ENCODE peak calls at places on chromosomes 11 and 22, in four cellular contexts. I is kidney epithelial cell, V is pancreas, A is thoracic aorta. E is an unnamed sample.

GRCh38 chr11:78248191-78248590 is 59.5 kb downstream of the USP35 start:
- DNase-seq in A (no peak), V (no peak), I (no peak), E (no peak)

GRCh38 chr22:29308791-29309262 is 2.4 kb downstream of the GAS2L1 start:
- DNase-seq in V (no peak), I (no peak), A (no peak), E (no peak)

GRCh38 chr11:19225123-19225522 is 15.6 kb downstream of the E2F8 start:
- DNase-seq in V (no peak), A (no peak), I (no peak), E (no peak)

GRCh38 chr11:34938621-34939020 is 22.2 kb downstream of the PDHX start:
- DNase-seq in A (no peak), I (no peak), V (no peak), E (no peak)

GRCh38 chr11:103924166-103925013 is 112.0 kb upstream of the DDI1 start:
- DNase-seq in A (no peak), V (no peak), I (no peak), E (no peak)

GRCh38 chr11:80925291-80925690 is 1484.5 kb upstream of the TENM4 start:
- DNase-seq in V (no peak), A (no peak), I (no peak), E (no peak)

GRCh38 chr11:61131998-61132555 is 29.1 kb downstream of the VPS37C start:
- DNase-seq in V (no peak), I (no peak), A (no peak), E (no peak)

GRCh38 chr11:127066426-127067090 is 66.0 kb upstream of the KIRREL3 start:
- DNase-seq in V (no peak), A (no peak), I (no peak), E (no peak)

GRCh38 chr22:24423519-24424000 is 3.8 kb upstream of the ADORA2A start:
- DNase-seq in A (no peak), I (no peak), V (peak; percentile 70), E (peak; percentile 67)

GRCh38 chr11:32450372-32450771 is 15.0 kb upstream of the WT1 start:
- DNase-seq in I (no peak), A (no peak), V (no peak), E (no peak)

GRCh38 chr11:55572548-55572947 is 620 bp downstream of the OR4C16 start:
- DNase-seq in A (no peak), V (no peak), I (no peak), E (no peak)

GRCh38 chr11:99534812-99535211 is 514.1 kb downstream of the CNTN5 start:
- DNase-seq in I (no peak), V (no peak), A (no peak), E (no peak)

DNA sequence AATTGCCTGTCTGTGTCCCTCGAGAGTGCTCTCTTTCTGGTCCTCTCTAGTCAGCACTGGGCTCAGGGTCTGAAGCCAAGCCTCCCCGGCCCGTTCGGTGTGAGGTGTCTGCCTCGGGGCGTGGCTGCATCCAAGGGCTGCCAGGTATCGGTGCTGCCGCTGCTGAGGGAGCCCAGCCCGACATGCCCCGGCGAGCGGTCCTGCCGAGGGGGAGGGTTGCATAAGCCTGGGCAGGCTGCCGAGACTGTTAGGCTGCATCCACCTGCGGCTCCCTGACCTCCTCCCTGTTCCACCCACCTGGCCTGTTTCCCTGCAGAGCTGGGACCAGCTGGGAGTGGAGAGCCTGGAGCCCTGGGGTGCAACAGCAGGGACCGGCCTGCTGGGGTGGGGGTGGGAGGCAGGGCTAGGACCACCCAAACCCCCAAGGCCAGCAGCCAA is 6.3 kb downstream of the OVOL1 start:
- DNase-seq in V (peak; percentile 97), I (no peak), A (no peak), E (peak; percentile 65)
- H3K4me3 ChIP-seq in V (no peak overlapping the region), I (no peak overlapping the region), A (no peak overlapping the region), E (no peak overlapping the region)

DNA sequence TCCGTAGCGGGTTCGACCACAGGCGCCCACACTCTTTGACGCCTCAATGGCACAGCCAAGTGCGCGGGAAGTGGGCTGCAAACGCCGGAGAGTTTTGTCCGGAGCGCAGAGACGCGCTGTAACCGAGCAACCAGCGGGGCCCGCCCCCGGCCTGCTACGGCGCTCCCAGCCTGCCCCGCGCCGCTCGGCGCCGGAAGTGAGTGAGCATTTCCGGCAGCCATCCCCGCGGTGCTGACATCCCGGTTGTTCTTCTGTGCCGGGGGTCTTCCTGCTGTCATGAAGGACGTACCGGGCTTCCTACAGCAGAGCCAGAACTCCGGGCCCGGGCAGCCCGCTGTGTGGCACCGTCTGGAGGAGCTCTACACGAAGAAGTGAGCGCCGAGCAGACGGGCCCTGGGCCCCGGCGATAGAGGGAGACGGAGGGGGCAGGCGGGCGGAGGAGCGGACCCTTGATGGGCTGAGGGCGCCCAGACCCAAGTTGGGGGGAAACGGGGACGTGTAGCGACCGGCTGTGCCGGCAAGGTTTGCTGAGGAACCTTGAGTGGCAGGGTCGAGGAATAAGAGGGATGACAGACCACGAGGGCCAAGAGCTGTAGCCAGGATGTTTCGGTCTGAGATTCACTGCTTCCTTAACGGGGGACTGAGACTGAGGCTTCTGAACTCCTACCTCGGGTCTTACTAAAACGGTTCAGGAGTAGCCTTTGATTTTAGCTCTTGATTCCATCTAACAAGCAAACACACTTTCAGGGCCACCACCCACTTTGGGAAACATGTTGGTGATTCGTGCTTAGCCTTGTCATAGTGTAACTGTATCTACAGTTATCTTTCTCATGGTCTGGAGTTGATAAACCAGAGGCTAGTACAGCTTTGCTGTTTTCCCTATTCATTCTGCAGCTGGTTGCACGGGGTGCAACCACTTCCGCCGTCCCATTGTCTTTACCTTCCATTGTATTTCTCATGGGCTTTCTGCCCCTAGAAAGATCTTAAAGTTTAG is at the start of gene PSMD13:
- DNase-seq in A (peak; percentile 47), I (peak; percentile 25), V (peak; percentile 85), E (peak; percentile 96)
- TF ChIP-seq CTCF in A (peak; percentile 21), I (no peak), V (no peak), E (no peak)

GRCh38 chr22:20586403-20586745 is 79.0 kb downstream of the MED15 start:
- DNase-seq in I (no peak), A (no peak), V (peak; percentile 23), E (no peak)
- H3K4me3 ChIP-seq in I (no peak overlapping the region), A (no peak overlapping the region), V (no peak overlapping the region), E (no peak overlapping the region)

GRCh38 chr11:18192988-18193387 is 20.4 kb downstream of the MRGPRX4 start:
- DNase-seq in V (no peak), A (no peak), I (no peak), E (no peak)
- TF ChIP-seq CTCF in V (no peak), A (no peak), I (no peak), E (no peak)

GRCh38 chr11:16185042-16185441 is 171.3 kb downstream of the SOX6 start:
- DNase-seq in V (no peak), I (no peak), A (no peak), E (no peak)
- H3K4me3 ChIP-seq in V (no peak overlapping the region), I (no peak overlapping the region), A (no peak overlapping the region), E (no peak overlapping the region)

DNA sequence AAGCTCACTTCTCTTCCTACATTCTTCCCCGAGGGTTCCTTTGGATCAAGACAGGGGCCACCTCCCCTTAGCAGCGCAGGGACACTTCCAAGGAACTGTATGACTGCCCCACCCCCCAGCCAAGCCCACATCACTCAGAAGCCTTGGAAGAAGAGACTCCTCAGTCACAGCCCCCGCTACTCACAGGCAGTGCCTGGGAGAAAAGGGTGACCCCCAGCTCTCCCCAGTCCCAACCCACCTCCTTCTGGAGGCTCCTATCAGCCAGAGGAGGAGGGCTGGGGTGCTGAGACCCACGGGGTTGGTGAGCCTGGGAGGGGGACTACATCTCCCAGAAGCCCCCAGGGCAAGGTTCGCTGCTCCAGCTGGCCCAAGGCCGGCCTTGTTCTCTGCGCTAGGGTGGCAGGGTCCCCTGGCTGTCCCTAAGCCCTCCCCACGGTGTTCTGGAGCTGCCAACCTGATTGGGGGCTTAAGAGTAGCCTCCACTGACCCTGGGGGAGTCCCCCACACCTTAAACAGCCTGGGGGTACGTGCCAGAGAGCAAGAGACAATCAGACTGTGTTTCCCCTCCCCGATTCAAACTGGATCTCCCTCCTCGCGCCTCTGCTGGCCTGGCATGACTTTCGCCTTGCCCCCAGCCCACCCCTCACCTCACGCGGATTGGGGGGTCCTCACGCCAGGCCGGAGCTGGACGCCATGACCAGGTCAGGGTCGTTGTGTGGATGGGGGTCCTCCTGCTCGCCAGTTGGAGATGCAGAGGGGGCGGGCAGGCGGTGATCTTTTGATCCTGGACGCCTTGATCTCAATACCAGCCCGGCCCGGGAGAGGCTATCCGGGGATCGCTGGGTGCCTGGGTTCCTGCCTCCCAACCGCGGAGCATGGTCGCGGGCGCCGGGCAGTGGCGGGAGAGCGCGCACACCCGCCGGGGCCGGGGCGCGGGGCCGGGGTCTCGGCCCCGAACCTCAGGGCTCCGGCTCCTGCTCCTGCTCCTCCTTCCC is 838 bp downstream of the BCL9L start:
- DNase-seq in V (peak; percentile 73), A (no peak), I (no peak), E (peak; percentile 52)
- TF ChIP-seq CTCF in V (no peak), A (no peak), I (no peak), E (no peak)

DNA sequence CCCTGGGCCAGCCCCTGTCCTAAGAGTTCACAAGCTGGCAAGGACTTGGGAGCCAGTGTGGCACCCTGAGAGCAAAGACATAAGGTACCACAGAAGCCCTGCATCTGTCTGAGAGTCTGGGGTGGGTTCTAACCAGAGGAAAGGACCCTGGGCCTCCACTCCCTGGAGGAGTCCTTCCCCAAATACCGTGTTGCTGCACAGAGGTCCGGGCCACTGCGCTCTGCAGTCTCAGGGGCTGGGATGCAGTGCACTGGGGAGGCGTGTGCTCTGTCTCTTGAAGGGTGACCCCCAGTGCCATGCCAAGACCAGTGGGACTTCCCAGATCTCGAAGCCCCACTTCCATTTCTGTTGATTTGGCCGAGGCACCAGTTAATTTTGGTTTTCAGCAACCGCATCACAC is 4.3 kb upstream of the SH3BP1 start:
- DNase-seq in A (no peak), I (no peak), V (no peak), E (no peak)
- H3K4me3 ChIP-seq in A (no peak overlapping the region), I (no peak overlapping the region), V (no peak overlapping the region), E (no peak overlapping the region)

GRCh38 chr11:75204685-75205667 is 35.6 kb upstream of the TPBGL start:
- DNase-seq in V (peak; percentile 92), A (peak; percentile 25), I (peak; percentile 65), E (peak; percentile 88)
- TF ChIP-seq CTCF in V (peak; percentile 93), A (peak; percentile 39), I (peak; percentile 95), E (peak; percentile 89)